ENCODE peak calls at places on chromosomes 1 and 21, in eight cellular contexts. D is heart left ventricle, M is H54, V is adrenal gland, Y is body of pancreas, G is uterus, Z is NB4, E is ovary. S is an unnamed sample.

GRCh38 chr21:42421018-42421793 is 17.5 kb downstream of the UBASH3A start:
- DNase-seq in D (no peak), M (no peak), V (no peak), Y (no peak), G (no peak), Z (no peak), E (no peak), S (no peak)

GRCh38 chr1:112260699-112261098 is 135.3 kb upstream of the CTTNBP2NL start:
- DNase-seq in D (no peak), M (no peak), V (no peak), Y (no peak), G (no peak), Z (no peak), E (no peak), S (no peak)

GRCh38 chr1:42922687-42923366 is 35.8 kb downstream of the SLC2A1 start:
- DNase-seq in D (no peak), M (peak; percentile 70), V (no peak), Y (peak; percentile 57), G (no peak), Z (peak; percentile 80), E (no peak), S (peak; percentile 51)

GRCh38 chr1:67552336-67552759 is 122.1 kb upstream of the SERBP1 start:
- DNase-seq in D (no peak), M (no peak), V (no peak), Y (peak; percentile 24), G (no peak), Z (no peak), E (no peak), S (no peak)

GRCh38 chr1:33348676-33349080 is 27.8 kb upstream of the A3GALT2 start:
- DNase-seq in D (no peak), M (no peak), V (no peak), Y (peak; percentile 43), G (no peak), Z (no peak), E (no peak), S (no peak)

GRCh38 chr1:75470448-75470847 is 140.5 kb downstream of the SLC44A5 start:
- DNase-seq in D (no peak), M (no peak), V (no peak), Y (no peak), G (no peak), Z (no peak), E (no peak), S (no peak)

GRCh38 chr1:81583878-81584277 is 216.9 kb upstream of the ADGRL2 start:
- DNase-seq in D (no peak), M (no peak), V (no peak), Y (no peak), G (no peak), Z (no peak), E (no peak), S (no peak)

GRCh38 chr1:168092566-168093355 is 44.0 kb downstream of the GPR161 start:
- DNase-seq in D (no peak), M (no peak), V (no peak), Y (peak; percentile 55), G (no peak), Z (peak; percentile 12), E (no peak), S (no peak)

GRCh38 chr1:39573097-39573465 is 3.5 kb downstream of the PABPC4 start:
- DNase-seq in D (no peak), M (no peak), V (no peak), Y (no peak), G (no peak), Z (no peak), E (no peak), S (no peak)

GRCh38 chr1:226308166-226308722 is 720 bp downstream of the LIN9 start:
- DNase-seq in D (no peak), M (no peak), V (peak; percentile 9), Y (no peak), G (peak; percentile 16), Z (no peak), E (peak; percentile 18), S (no peak)

GRCh38 chr1:32907435-32907834 is 6.2 kb upstream of the TMEM54 start:
- DNase-seq in D (no peak), M (no peak), V (no peak), Y (no peak), G (no peak), Z (no peak), E (no peak), S (no peak)

GRCh38 chr1:161119379-161120061 is 1.6 kb downstream of the NIT1 start:
- DNase-seq in D (no peak), M (no peak), V (peak; percentile 88), Y (peak; percentile 75), G (no peak), Z (peak; percentile 56), E (no peak), S (peak; percentile 53)

GRCh38 chr1:102732927-102733326 is 375.4 kb downstream of the COL11A1 start:
- DNase-seq in D (no peak), M (no peak), V (no peak), Y (no peak), G (no peak), Z (no peak), E (no peak), S (no peak)

GRCh38 chr1:29531596-29531995 is 295.3 kb downstream of the PTPRU start:
- DNase-seq in D (no peak), M (no peak), V (no peak), Y (no peak), G (no peak), Z (no peak), E (no peak), S (no peak)

GRCh38 chr1:95118019-95118499 is 904 bp downstream of the TLCD4 start:
- DNase-seq in D (no peak), M (no peak), V (no peak), Y (peak; percentile 52), G (no peak), Z (peak; percentile 7), E (no peak), S (no peak)

GRCh38 chr1:228362141-228362883 is 44.3 kb downstream of the TRIM11 start:
- DNase-seq in D (peak; percentile 63), M (no peak), V (peak; percentile 7), Y (no peak), G (no peak), Z (peak; percentile 52), E (no peak), S (no peak)

GRCh38 chr1:160127865-160128523 is 12.4 kb downstream of the ATP1A2 start:
- DNase-seq in D (no peak), M (peak; percentile 71), V (peak; percentile 51), Y (no peak), G (no peak), Z (peak; percentile 43), E (no peak), S (no peak)

GRCh38 chr1:26391450-26391849 is 18.9 kb upstream of the ZNF683 start:
- DNase-seq in D (no peak), M (peak; percentile 31), V (no peak), Y (no peak), G (no peak), Z (peak; percentile 74), E (no peak), S (no peak)

DNA sequence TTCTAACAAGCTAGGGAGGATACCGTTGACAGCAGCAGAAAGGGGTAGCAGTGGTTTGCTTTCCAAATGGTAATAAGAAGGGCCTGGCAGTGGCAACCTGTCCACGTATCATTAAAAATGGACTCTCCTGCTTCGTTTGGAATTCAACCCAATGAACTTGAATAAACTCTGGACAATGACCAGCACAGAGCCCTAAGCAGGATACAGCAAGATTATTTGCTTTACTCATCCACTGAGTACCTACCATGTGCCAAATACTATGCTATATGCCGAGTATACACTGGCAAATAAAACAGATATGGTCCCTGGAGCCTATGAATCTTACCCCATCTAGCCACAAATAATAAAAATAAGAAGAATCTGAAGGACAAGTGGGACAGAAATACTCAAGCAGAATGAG is 6.7 kb downstream of the OVAAL start:
- DNase-seq in D (no peak), M (no peak), V (no peak), Y (no peak), G (no peak), Z (no peak), E (no peak), S (no peak)
- TF ChIP-seq POLR2A in D (no peak), M (no peak), V (no peak), Y (no peak), G (no peak), Z (no peak), E (no peak), S (no peak)

GRCh38 chr1:51519857-51520699 is 1.0 kb upstream of the EPS15 start:
- DNase-seq in D (no peak), M (no peak), V (peak; percentile 56), Y (no peak), G (no peak), Z (no peak), E (no peak), S (no peak)

GRCh38 chr1:51518033-51518729 is 885 bp downstream of the EPS15 start:
- DNase-seq in D (no peak), M (peak; percentile 47), V (peak; percentile 49), Y (peak; percentile 40), G (peak; percentile 32), Z (peak; percentile 63), E (peak; percentile 37), S (no peak)

GRCh38 chr1:51520700-51521248 is 1.7 kb upstream of the EPS15 start:
- DNase-seq in D (no peak), M (no peak), V (no peak), Y (no peak), G (no peak), Z (peak; percentile 15), E (no peak), S (no peak)

GRCh38 chr1:51518730-51519047 is 377 bp downstream of the EPS15 start:
- DNase-seq in D (peak; percentile 77), M (peak; percentile 47), V (no peak), Y (peak; percentile 78), G (peak; percentile 48), Z (no peak), E (peak; percentile 51), S (peak; percentile 25)

GRCh38 chr1:51519048-51519856 is at the start of gene EPS15:
- DNase-seq in D (peak; percentile 94), M (peak; percentile 82), V (peak; percentile 95), Y (peak; percentile 88), G (peak; percentile 89), Z (peak; percentile 89), E (peak; percentile 85), S (peak; percentile 77)
- TF ChIP-seq POLR2A in D (no peak), M (peak; percentile 54), V (peak; percentile 84), Y (peak; percentile 83), G (peak; percentile 69), Z (peak; percentile 71), E (peak; percentile 46), S (peak; percentile 57)

GRCh38 chr1:198255783-198256182 is 99.0 kb downstream of the NEK7 start:
- DNase-seq in D (no peak), M (no peak), V (no peak), Y (no peak), G (no peak), Z (no peak), E (no peak), S (no peak)
- TF ChIP-seq POLR2A in D (no peak), M (no peak), V (no peak), Y (no peak), G (no peak), Z (no peak), E (no peak), S (no peak)

DNA sequence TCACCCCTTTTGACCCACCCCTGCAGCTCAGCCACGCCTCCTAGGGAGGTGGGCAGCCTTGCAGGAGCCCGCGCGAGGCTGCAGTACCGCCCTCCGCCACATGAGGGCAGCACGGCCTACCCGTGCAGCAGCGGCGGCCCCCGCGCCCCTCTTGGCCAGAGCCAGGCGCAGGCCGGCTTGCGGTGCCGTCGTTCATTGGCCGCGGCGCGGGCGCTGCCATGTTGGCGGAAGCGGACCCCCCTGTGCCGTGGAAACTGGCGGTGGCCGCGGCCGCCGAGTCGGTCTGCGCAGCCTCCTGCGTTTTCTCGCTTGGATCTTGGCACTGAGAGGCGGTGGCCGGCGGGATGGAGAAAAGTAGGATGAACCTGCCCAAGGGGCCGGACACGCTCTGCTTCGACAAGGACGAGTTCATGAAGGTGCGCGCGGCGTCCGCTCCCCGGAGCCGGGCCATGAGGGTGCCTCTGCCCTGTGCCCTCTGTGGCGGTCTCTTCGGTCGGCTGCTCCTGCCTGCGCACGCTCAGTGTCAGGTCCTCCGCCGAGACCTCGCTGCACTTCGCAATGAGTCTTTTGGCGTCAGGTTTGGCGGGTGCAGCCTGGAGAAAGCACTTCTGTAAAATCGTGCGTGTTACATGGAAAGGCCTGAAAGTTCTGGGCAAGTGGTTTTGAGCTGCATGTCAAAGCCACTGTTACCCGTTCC is at the start of gene COG2:
- DNase-seq in D (peak; percentile 96), M (peak; percentile 92), V (peak; percentile 95), Y (peak; percentile 96), G (peak; percentile 92), Z (peak; percentile 96), E (peak; percentile 89), S (peak; percentile 91)
- TF ChIP-seq POLR2A in D (no peak), M (peak; percentile 91), V (peak; percentile 77), Y (peak; percentile 87), G (peak; percentile 46), Z (peak; percentile 74), E (peak; percentile 56), S (no peak)

S was measured in GM12891.